ENCODE peak calls at places on chromosomes 12 and 14, in five cellular contexts. H, Z, B, G and Q are unnamed samples. For H3K9me3 and H3K27me3, the result is how much of the 10 kb centered on the place peaks cover.

GRCh38 chr12:11576104-11576503 is 73.4 kb upstream of the ETV6 start:
- DNase-seq in Z (no peak), H (peak), B (no peak), G (no peak), Q (no peak)

GRCh38 chr12:102116392-102116791 is 3.5 kb downstream of the NUP37 start:
- DNase-seq in G (no peak), Z (no peak), H (no peak), B (no peak), Q (no peak)

GRCh38 chr14:98293527-98293926 is 978.5 kb downstream of the BCL11B start:
- DNase-seq in Z (no peak), H (no peak), G (no peak), B (no peak), Q (no peak)

GRCh38 chr12:101407054-101407437 is 526 bp downstream of the ARL1 start:
- DNase-seq in H (no peak), B (no peak), Z (no peak), G (no peak), Q (peak)

GRCh38 chr12:93173178-93173957 is 204.4 kb upstream of the NUDT4 start:
- DNase-seq in H (peak), B (no peak), Z (no peak), G (no peak), Q (no peak)

GRCh38 chr12:8886515-8887284 is 27.6 kb upstream of the PHC1 start:
- DNase-seq in B (no peak), H (no peak), Z (no peak), G (no peak), Q (no peak)

GRCh38 chr12:6476496-6476895 is 6.0 kb upstream of the VAMP1 start:
- DNase-seq in H (peak), B (no peak), G (no peak), Z (no peak), Q (no peak)

GRCh38 chr12:123024819-123025391 is 44.4 kb downstream of the ARL6IP4 start:
- DNase-seq in B (no peak), H (peak), G (no peak), Z (no peak), Q (no peak)

GRCh38 chr12:85057370-85057963 is 21.3 kb downstream of the LRRIQ1 start:
- DNase-seq in H (peak), B (peak), G (no peak), Z (no peak), Q (peak)

DNA sequence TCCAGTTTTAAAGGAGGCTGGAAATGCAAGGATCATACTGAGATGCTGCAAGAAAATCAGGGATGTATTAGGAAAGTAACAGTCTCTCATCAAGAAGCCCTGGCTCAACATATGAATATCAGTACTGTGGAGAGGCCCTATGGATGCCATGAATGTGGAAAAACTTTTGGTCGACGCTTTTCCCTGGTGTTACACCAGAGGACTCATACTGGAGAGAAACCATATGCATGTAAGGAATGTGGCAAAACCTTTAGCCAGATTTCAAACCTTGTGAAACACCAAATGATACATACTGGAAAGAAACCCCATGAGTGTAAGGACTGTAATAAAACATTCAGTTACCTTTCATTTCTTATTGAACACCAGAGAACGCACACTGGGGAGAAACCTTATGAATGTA is 24.5 kb downstream of the ZNF891 start:
- DNase-seq in B (no peak), G (no peak), Z (no peak), H (no peak), Q (no peak)
- H3K9me3 ChIP-seq in B (half or more), G (half or more), Z (half or more), H (half or more), Q (half or more)

GRCh38 chr12:130705174-130705880 is 10.8 kb downstream of the RIMBP2 start:
- DNase-seq in H (no peak), B (no peak), G (no peak), Z (no peak), Q (no peak)

GRCh38 chr12:130706311-130706710 is 9.8 kb downstream of the RIMBP2 start:
- DNase-seq in G (no peak), B (no peak), Z (no peak), H (no peak), Q (no peak)

GRCh38 chr12:130707571-130707891 is 8.6 kb downstream of the RIMBP2 start:
- DNase-seq in B (no peak), G (no peak), Z (no peak), H (no peak), Q (no peak)

GRCh38 chr12:130708648-130709047 is 7.5 kb downstream of the RIMBP2 start:
- DNase-seq in B (no peak), G (no peak), Z (no peak), H (no peak), Q (no peak)

GRCh38 chr12:130706885-130707570 is 9.1 kb downstream of the RIMBP2 start:
- DNase-seq in G (no peak), H (no peak), B (no peak), Z (no peak), Q (no peak)
- H3K27me3 ChIP-seq in G (under half), H (under half), B (under half), Z (under half), Q (under half)

GRCh38 chr14:106843951-106844483 is 1317.6 kb downstream of the TMEM121 start:
- DNase-seq in H (no peak), Z (no peak), B (no peak), G (no peak), Q (peak)
- H3K9me3 ChIP-seq in H (under half), Z (under half), B (under half), G (under half), Q (under half)

GRCh38 chr14:76313861-76314260 is 62.1 kb upstream of the ESRRB start:
- DNase-seq in H (no peak), G (no peak), B (no peak), Z (no peak), Q (no peak)
- H3K27me3 ChIP-seq in H (under half), G (under half), B (under half), Z (under half), Q (under half)

GRCh38 chr12:133037207-133038005 is at the start of gene ZNF84:
- DNase-seq in Z (peak), B (peak), H (peak), G (peak), Q (peak)
- H3K9me3 ChIP-seq in Z (half or more), B (under half), H (under half), G (under half), Q (under half)

DNA sequence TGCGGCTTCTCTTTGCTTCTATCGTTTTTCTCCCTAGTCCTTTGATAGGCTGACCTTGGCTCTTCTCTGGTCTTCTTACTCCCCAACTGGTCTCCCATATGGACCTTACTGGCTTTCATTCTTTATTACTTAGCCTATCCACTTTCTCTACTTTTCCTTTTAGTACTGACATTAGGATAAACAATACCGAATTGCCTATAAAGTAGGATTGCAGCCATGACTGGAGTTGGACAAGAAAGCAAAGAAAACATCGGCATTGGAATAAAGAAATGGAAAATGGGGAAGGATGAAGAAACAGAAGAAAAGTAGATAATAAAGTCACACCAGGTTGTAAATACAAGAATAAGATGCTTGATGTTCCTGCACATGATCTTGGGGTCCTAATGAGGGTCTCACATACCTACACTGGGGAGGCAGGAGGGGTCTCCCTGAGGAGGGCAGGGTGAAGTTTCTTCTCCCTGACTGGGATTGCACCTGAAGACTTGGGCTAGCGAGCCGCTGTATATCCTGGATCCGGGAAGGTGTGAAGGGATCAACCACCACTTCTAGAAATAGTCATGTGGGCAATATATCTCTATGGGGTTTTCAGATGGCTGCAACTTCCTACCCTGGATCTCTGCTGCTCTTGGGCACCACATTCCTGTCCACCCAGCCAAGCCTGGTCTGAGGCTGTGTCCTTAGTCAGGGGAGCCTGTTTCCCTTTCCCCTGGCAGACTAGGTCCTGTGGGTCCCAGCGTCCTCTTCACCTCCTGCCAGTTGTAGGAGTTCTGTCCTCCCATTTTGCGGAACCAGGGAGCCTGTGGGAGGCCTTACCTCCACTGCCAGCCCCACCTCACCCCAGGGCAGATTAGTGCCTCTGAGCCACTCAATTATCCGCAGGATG is 13.1 kb downstream of the NKX2-1 start:
- DNase-seq in B (no peak), H (no peak), G (no peak), Z (no peak), Q (no peak)
- H3K27me3 ChIP-seq in B (under half), H (half or more), G (under half), Z (under half), Q (under half)

GRCh38 chr12:10235761-10236631 is 23.3 kb downstream of the GABARAPL1 start:
- DNase-seq in Z (no peak), B (no peak), G (no peak), H (peak), Q (peak)
- H3K9me3 ChIP-seq in Z (under half), B (under half), G (under half), H (under half), Q (under half)